ENCODE peak calls at places on chromosomes 13 and 19, in ten cellular contexts. One of them, this sample, is unnamed.

GRCh38 chr19:33134571-33135041 is 2.7 kb downstream of the WDR88 start:
- DNase-seq in hypothalamus: no peak
- DNase-seq in A549: no peak
- DNase-seq in neuronal stem cell: no peak
- DNase-seq in nucleus accumbens: no peak
- DNase-seq in suprapubic skin: no peak
- DNase-seq in HT1080: no peak
- DNase-seq in HFFc6: no peak
- DNase-seq in LNCaP clone FGC: no peak
- DNase-seq in body of pancreas: no peak
- DNase-seq in this sample: no peak

GRCh38 chr13:40681341-40682051 is 15.1 kb upstream of the FOXO1 start:
- DNase-seq in hypothalamus: no peak
- DNase-seq in A549: no peak
- DNase-seq in neuronal stem cell: no peak
- DNase-seq in nucleus accumbens: no peak
- DNase-seq in suprapubic skin: no peak
- DNase-seq in HT1080: no peak
- DNase-seq in HFFc6: no peak
- DNase-seq in LNCaP clone FGC: no peak
- DNase-seq in body of pancreas: no peak
- DNase-seq in this sample: peak

GRCh38 chr19:35786299-35787160 is 11.2 kb downstream of the ARHGAP33 start:
- DNase-seq in hypothalamus: no peak
- DNase-seq in A549: no peak
- DNase-seq in neuronal stem cell: no peak
- DNase-seq in nucleus accumbens: no peak
- DNase-seq in suprapubic skin: no peak
- DNase-seq in HT1080: no peak
- DNase-seq in HFFc6: no peak
- DNase-seq in LNCaP clone FGC: no peak
- DNase-seq in body of pancreas: no peak
- DNase-seq in this sample: no peak

GRCh38 chr13:33794576-33794975 is 23.4 kb upstream of the RFC3 start:
- DNase-seq in hypothalamus: no peak
- DNase-seq in A549: no peak
- DNase-seq in neuronal stem cell: no peak
- DNase-seq in nucleus accumbens: no peak
- DNase-seq in suprapubic skin: no peak
- DNase-seq in HT1080: no peak
- DNase-seq in HFFc6: no peak
- DNase-seq in LNCaP clone FGC: no peak
- DNase-seq in body of pancreas: no peak
- DNase-seq in this sample: peak

GRCh38 chr13:44004881-44005280 is 125.2 kb downstream of the LACC1 start:
- DNase-seq in hypothalamus: no peak
- DNase-seq in A549: no peak
- DNase-seq in neuronal stem cell: no peak
- DNase-seq in nucleus accumbens: no peak
- DNase-seq in suprapubic skin: no peak
- DNase-seq in HT1080: peak
- DNase-seq in HFFc6: peak
- DNase-seq in LNCaP clone FGC: no peak
- DNase-seq in body of pancreas: no peak
- DNase-seq in this sample: peak

GRCh38 chr13:113595131-113595530 is 10.6 kb downstream of the TFDP1 start:
- DNase-seq in hypothalamus: no peak
- DNase-seq in A549: no peak
- DNase-seq in neuronal stem cell: no peak
- DNase-seq in nucleus accumbens: no peak
- DNase-seq in suprapubic skin: peak
- DNase-seq in HT1080: no peak
- DNase-seq in HFFc6: no peak
- DNase-seq in LNCaP clone FGC: no peak
- DNase-seq in body of pancreas: no peak
- DNase-seq in this sample: no peak

GRCh38 chr13:23876265-23876664 is 12.9 kb downstream of the MIPEP start:
- DNase-seq in hypothalamus: no peak
- DNase-seq in A549: peak
- DNase-seq in neuronal stem cell: no peak
- DNase-seq in nucleus accumbens: no peak
- DNase-seq in suprapubic skin: no peak
- DNase-seq in HT1080: no peak
- DNase-seq in HFFc6: peak
- DNase-seq in LNCaP clone FGC: no peak
- DNase-seq in body of pancreas: peak
- DNase-seq in this sample: no peak

GRCh38 chr13:20442798-20443381 is 82.8 kb downstream of the CRYL1 start:
- DNase-seq in hypothalamus: no peak
- DNase-seq in A549: no peak
- DNase-seq in neuronal stem cell: no peak
- DNase-seq in nucleus accumbens: no peak
- DNase-seq in suprapubic skin: no peak
- DNase-seq in HT1080: no peak
- DNase-seq in HFFc6: no peak
- DNase-seq in LNCaP clone FGC: no peak
- DNase-seq in body of pancreas: no peak
- DNase-seq in this sample: no peak

GRCh38 chr19:33290956-33291622 is 11.2 kb downstream of the CEBPA start:
- DNase-seq in hypothalamus: no peak
- DNase-seq in A549: peak
- DNase-seq in neuronal stem cell: no peak
- DNase-seq in nucleus accumbens: no peak
- DNase-seq in suprapubic skin: no peak
- DNase-seq in HT1080: peak
- DNase-seq in HFFc6: no peak
- DNase-seq in LNCaP clone FGC: no peak
- DNase-seq in body of pancreas: no peak
- DNase-seq in this sample: no peak

GRCh38 chr19:41994521-41994971 is 516 bp upstream of the ATP1A3 start:
- DNase-seq in hypothalamus: no peak
- DNase-seq in A549: no peak
- DNase-seq in neuronal stem cell: no peak
- DNase-seq in nucleus accumbens: no peak
- DNase-seq in suprapubic skin: no peak
- DNase-seq in HT1080: no peak
- DNase-seq in HFFc6: no peak
- DNase-seq in LNCaP clone FGC: no peak
- DNase-seq in body of pancreas: no peak
- DNase-seq in this sample: no peak

GRCh38 chr13:111247552-111247951 is 72.9 kb upstream of the TEX29 start:
- DNase-seq in hypothalamus: no peak
- DNase-seq in A549: no peak
- DNase-seq in neuronal stem cell: no peak
- DNase-seq in nucleus accumbens: no peak
- DNase-seq in suprapubic skin: no peak
- DNase-seq in HT1080: no peak
- DNase-seq in HFFc6: no peak
- DNase-seq in LNCaP clone FGC: peak
- DNase-seq in body of pancreas: peak
- DNase-seq in this sample: no peak

GRCh38 chr19:16365300-16365996 is 40.8 kb downstream of the KLF2 start:
- DNase-seq in hypothalamus: no peak
- DNase-seq in A549: no peak
- DNase-seq in neuronal stem cell: no peak
- DNase-seq in nucleus accumbens: no peak
- DNase-seq in suprapubic skin: no peak
- DNase-seq in HT1080: no peak
- DNase-seq in HFFc6: no peak
- DNase-seq in LNCaP clone FGC: no peak
- DNase-seq in body of pancreas: no peak
- DNase-seq in this sample: no peak

GRCh38 chr13:48311223-48311622 is 7.7 kb downstream of the RB1 start:
- DNase-seq in hypothalamus: no peak
- DNase-seq in A549: no peak
- DNase-seq in neuronal stem cell: no peak
- DNase-seq in nucleus accumbens: no peak
- DNase-seq in suprapubic skin: no peak
- DNase-seq in HT1080: no peak
- DNase-seq in HFFc6: no peak
- DNase-seq in LNCaP clone FGC: no peak
- DNase-seq in body of pancreas: no peak
- DNase-seq in this sample: no peak

GRCh38 chr19:54096642-54097106 is 3.9 kb downstream of the OSCAR start:
- DNase-seq in hypothalamus: no peak
- DNase-seq in A549: peak
- DNase-seq in neuronal stem cell: no peak
- DNase-seq in nucleus accumbens: no peak
- DNase-seq in suprapubic skin: no peak
- DNase-seq in HT1080: peak
- DNase-seq in HFFc6: peak
- DNase-seq in LNCaP clone FGC: no peak
- DNase-seq in body of pancreas: no peak
- DNase-seq in this sample: no peak

GRCh38 chr19:52086481-52086880 is 9.1 kb downstream of the ZNF841 start:
- DNase-seq in hypothalamus: no peak
- DNase-seq in A549: no peak
- DNase-seq in neuronal stem cell: no peak
- DNase-seq in nucleus accumbens: no peak
- DNase-seq in suprapubic skin: no peak
- DNase-seq in HT1080: peak
- DNase-seq in HFFc6: peak
- DNase-seq in LNCaP clone FGC: no peak
- DNase-seq in body of pancreas: no peak
- DNase-seq in this sample: no peak

GRCh38 chr19:51427220-51427619 is 9.8 kb upstream of the SIGLEC10 start:
- DNase-seq in hypothalamus: no peak
- DNase-seq in A549: no peak
- DNase-seq in neuronal stem cell: no peak
- DNase-seq in nucleus accumbens: no peak
- DNase-seq in suprapubic skin: no peak
- DNase-seq in HT1080: no peak
- DNase-seq in HFFc6: no peak
- DNase-seq in LNCaP clone FGC: no peak
- DNase-seq in body of pancreas: no peak
- DNase-seq in this sample: no peak

GRCh38 chr13:80901111-80902014 is 560.4 kb upstream of the SPRY2 start:
- DNase-seq in hypothalamus: no peak
- DNase-seq in A549: no peak
- DNase-seq in neuronal stem cell: no peak
- DNase-seq in nucleus accumbens: no peak
- DNase-seq in suprapubic skin: no peak
- DNase-seq in HT1080: no peak
- DNase-seq in HFFc6: no peak
- DNase-seq in LNCaP clone FGC: no peak
- DNase-seq in body of pancreas: no peak
- DNase-seq in this sample: no peak

GRCh38 chr19:55305491-55305890 is 19.6 kb downstream of the TMEM150B start:
- DNase-seq in hypothalamus: no peak
- DNase-seq in A549: peak
- DNase-seq in neuronal stem cell: no peak
- DNase-seq in nucleus accumbens: no peak
- DNase-seq in suprapubic skin: no peak
- DNase-seq in HT1080: peak
- DNase-seq in HFFc6: no peak
- DNase-seq in LNCaP clone FGC: peak
- DNase-seq in body of pancreas: peak
- DNase-seq in this sample: peak

GRCh38 chr13:20170931-20171330 is 10.1 kb upstream of the GJA3 start:
- DNase-seq in hypothalamus: no peak
- DNase-seq in A549: no peak
- DNase-seq in neuronal stem cell: no peak
- DNase-seq in nucleus accumbens: no peak
- DNase-seq in suprapubic skin: no peak
- DNase-seq in HT1080: no peak
- DNase-seq in HFFc6: no peak
- DNase-seq in LNCaP clone FGC: no peak
- DNase-seq in body of pancreas: no peak
- DNase-seq in this sample: no peak

GRCh38 chr19:36209372-36209771 is 5.1 kb downstream of the ZNF565 start:
- DNase-seq in hypothalamus: no peak
- DNase-seq in A549: no peak
- DNase-seq in neuronal stem cell: no peak
- DNase-seq in nucleus accumbens: no peak
- DNase-seq in suprapubic skin: no peak
- DNase-seq in HT1080: no peak
- DNase-seq in HFFc6: no peak
- DNase-seq in LNCaP clone FGC: no peak
- DNase-seq in body of pancreas: no peak
- DNase-seq in this sample: no peak

This sample was measured in dermis microvascular lymphatic vessel endothelial cell.